ENCODE peak calls at places on chromosomes 2 and 18, in five cellular contexts. One of them, this sample, is unnamed.

GRCh38 chr2:233418761-233419625 is 64.7 kb downstream of the DGKD start:
- DNase-seq in nephron progenitor cell: no peak
- DNase-seq in WERI-Rb-1: no peak
- DNase-seq in bronchial epithelial cell: peak
- DNase-seq in WTC11: no peak
- DNase-seq in this sample: no peak

GRCh38 chr2:176085861-176086771 is 2.4 kb upstream of the EVX2 start:
- DNase-seq in nephron progenitor cell: peak
- DNase-seq in WERI-Rb-1: peak
- DNase-seq in bronchial epithelial cell: no peak
- DNase-seq in WTC11: peak
- DNase-seq in this sample: peak

GRCh38 chr18:36812686-36813085 is 16.1 kb downstream of the TPGS2 start:
- DNase-seq in nephron progenitor cell: no peak
- DNase-seq in WERI-Rb-1: no peak
- DNase-seq in bronchial epithelial cell: no peak
- DNase-seq in WTC11: no peak
- DNase-seq in this sample: no peak

GRCh38 chr2:234061624-234062257 is 11.2 kb downstream of the SPP2 start:
- DNase-seq in nephron progenitor cell: no peak
- DNase-seq in WERI-Rb-1: no peak
- DNase-seq in bronchial epithelial cell: no peak
- DNase-seq in WTC11: no peak
- DNase-seq in this sample: no peak

GRCh38 chr18:41973989-41974388 is 19.0 kb downstream of the PIK3C3 start:
- DNase-seq in nephron progenitor cell: no peak
- DNase-seq in WERI-Rb-1: no peak
- DNase-seq in bronchial epithelial cell: no peak
- DNase-seq in WTC11: no peak
- DNase-seq in this sample: no peak

GRCh38 chr2:43493954-43494353 is 101.9 kb downstream of the THADA start:
- DNase-seq in nephron progenitor cell: no peak
- DNase-seq in WERI-Rb-1: no peak
- DNase-seq in bronchial epithelial cell: no peak
- DNase-seq in WTC11: no peak
- DNase-seq in this sample: no peak

GRCh38 chr18:78995740-78996395 is 16.2 kb downstream of the SALL3 start:
- DNase-seq in nephron progenitor cell: no peak
- DNase-seq in WERI-Rb-1: no peak
- DNase-seq in bronchial epithelial cell: no peak
- DNase-seq in WTC11: no peak
- DNase-seq in this sample: no peak

GRCh38 chr2:228689049-228689448 is 507.6 kb upstream of the SPHKAP start:
- DNase-seq in nephron progenitor cell: peak
- DNase-seq in WERI-Rb-1: peak
- DNase-seq in bronchial epithelial cell: no peak
- DNase-seq in WTC11: peak
- DNase-seq in this sample: peak

GRCh38 chr2:68027959-68028358 is 34.8 kb downstream of the C1D start:
- DNase-seq in nephron progenitor cell: no peak
- DNase-seq in WERI-Rb-1: no peak
- DNase-seq in bronchial epithelial cell: no peak
- DNase-seq in WTC11: no peak
- DNase-seq in this sample: no peak

GRCh38 chr2:71689393-71689792 is 236.0 kb downstream of the DYSF start:
- DNase-seq in nephron progenitor cell: no peak
- DNase-seq in WERI-Rb-1: no peak
- DNase-seq in bronchial epithelial cell: no peak
- DNase-seq in WTC11: no peak
- DNase-seq in this sample: no peak

GRCh38 chr2:168189835-168190426 is 57.5 kb downstream of the STK39 start:
- DNase-seq in nephron progenitor cell: no peak
- DNase-seq in WERI-Rb-1: no peak
- DNase-seq in bronchial epithelial cell: peak
- DNase-seq in WTC11: no peak
- DNase-seq in this sample: no peak

GRCh38 chr2:214843823-214844222 is 34.3 kb upstream of the BARD1 start:
- DNase-seq in nephron progenitor cell: no peak
- DNase-seq in WERI-Rb-1: no peak
- DNase-seq in bronchial epithelial cell: no peak
- DNase-seq in WTC11: no peak
- DNase-seq in this sample: no peak

GRCh38 chr2:231386446-231386845 is 9.1 kb upstream of the B3GNT7 start:
- DNase-seq in nephron progenitor cell: no peak
- DNase-seq in WERI-Rb-1: no peak
- DNase-seq in bronchial epithelial cell: peak
- DNase-seq in WTC11: no peak
- DNase-seq in this sample: no peak

GRCh38 chr2:219021591-219021990 is 19.7 kb downstream of the CFAP65 start:
- DNase-seq in nephron progenitor cell: no peak
- DNase-seq in WERI-Rb-1: no peak
- DNase-seq in bronchial epithelial cell: no peak
- DNase-seq in WTC11: no peak
- DNase-seq in this sample: no peak

GRCh38 chr2:216989335-216990129 is 129.7 kb upstream of the TNP1 start:
- DNase-seq in nephron progenitor cell: no peak
- DNase-seq in WERI-Rb-1: peak
- DNase-seq in bronchial epithelial cell: peak
- DNase-seq in WTC11: no peak
- DNase-seq in this sample: no peak

GRCh38 chr2:162478721-162479129 is 134.8 kb downstream of the GCA start:
- DNase-seq in nephron progenitor cell: no peak
- DNase-seq in WERI-Rb-1: no peak
- DNase-seq in bronchial epithelial cell: peak
- DNase-seq in WTC11: no peak
- DNase-seq in this sample: no peak

GRCh38 chr2:233676046-233676445 is 4.3 kb downstream of the UGT1A9 start:
- DNase-seq in nephron progenitor cell: no peak
- DNase-seq in WERI-Rb-1: no peak
- DNase-seq in bronchial epithelial cell: no peak
- DNase-seq in WTC11: no peak
- DNase-seq in this sample: no peak

GRCh38 chr2:67485431-67485830 is 88.3 kb downstream of the ETAA1 start:
- DNase-seq in nephron progenitor cell: no peak
- DNase-seq in WERI-Rb-1: no peak
- DNase-seq in bronchial epithelial cell: no peak
- DNase-seq in WTC11: no peak
- DNase-seq in this sample: no peak

GRCh38 chr2:134178109-134178877 is 75.6 kb upstream of the MGAT5 start:
- DNase-seq in nephron progenitor cell: no peak
- DNase-seq in WERI-Rb-1: peak
- DNase-seq in bronchial epithelial cell: no peak
- DNase-seq in WTC11: no peak
- DNase-seq in this sample: no peak

GRCh38 chr18:3305354-3305762 is 43.4 kb downstream of the MYL12B start:
- DNase-seq in nephron progenitor cell: no peak
- DNase-seq in WERI-Rb-1: no peak
- DNase-seq in bronchial epithelial cell: peak
- DNase-seq in WTC11: no peak
- DNase-seq in this sample: no peak

GRCh38 chr2:57434429-57434828 is 612.2 kb upstream of the VRK2 start:
- DNase-seq in nephron progenitor cell: no peak
- DNase-seq in WERI-Rb-1: no peak
- DNase-seq in bronchial epithelial cell: no peak
- DNase-seq in WTC11: no peak
- DNase-seq in this sample: no peak

GRCh38 chr2:2647156-2647555 is 316.1 kb upstream of the MYT1L start:
- DNase-seq in nephron progenitor cell: no peak
- DNase-seq in WERI-Rb-1: no peak
- DNase-seq in bronchial epithelial cell: peak
- DNase-seq in WTC11: no peak
- DNase-seq in this sample: no peak

GRCh38 chr18:49898421-49898820 is 85.1 kb upstream of the ACAA2 start:
- DNase-seq in nephron progenitor cell: peak
- DNase-seq in WERI-Rb-1: no peak
- DNase-seq in bronchial epithelial cell: peak
- DNase-seq in WTC11: peak
- DNase-seq in this sample: no peak

GRCh38 chr2:47309472-47309951 is 93.4 kb upstream of the MSH2 start:
- DNase-seq in nephron progenitor cell: no peak
- DNase-seq in WERI-Rb-1: no peak
- DNase-seq in bronchial epithelial cell: no peak
- DNase-seq in WTC11: no peak
- DNase-seq in this sample: no peak

GRCh38 chr2:42622943-42623676 is 54.7 kb downstream of the MTA3 start:
- DNase-seq in nephron progenitor cell: no peak
- DNase-seq in WERI-Rb-1: no peak
- DNase-seq in bronchial epithelial cell: no peak
- DNase-seq in WTC11: peak
- DNase-seq in this sample: no peak

GRCh38 chr2:240426797-240427721 is 8.4 kb upstream of the GPC1 start:
- DNase-seq in nephron progenitor cell: peak
- DNase-seq in WERI-Rb-1: peak
- DNase-seq in bronchial epithelial cell: peak
- DNase-seq in WTC11: peak
- DNase-seq in this sample: no peak

GRCh38 chr2:30165050-30165520 is 18.3 kb downstream of the YPEL5 start:
- DNase-seq in nephron progenitor cell: peak
- DNase-seq in WERI-Rb-1: peak
- DNase-seq in bronchial epithelial cell: peak
- DNase-seq in WTC11: peak
- DNase-seq in this sample: peak

GRCh38 chr2:98464772-98465310 is 20.2 kb downstream of the INPP4A start:
- DNase-seq in nephron progenitor cell: no peak
- DNase-seq in WERI-Rb-1: peak
- DNase-seq in bronchial epithelial cell: no peak
- DNase-seq in WTC11: no peak
- DNase-seq in this sample: no peak

GRCh38 chr2:205197468-205198129 is 484.7 kb upstream of the NRP2 start:
- DNase-seq in nephron progenitor cell: no peak
- DNase-seq in WERI-Rb-1: no peak
- DNase-seq in bronchial epithelial cell: no peak
- DNase-seq in WTC11: no peak
- DNase-seq in this sample: no peak

GRCh38 chr2:60094450-60094929 is 459.0 kb downstream of the BCL11A start:
- DNase-seq in nephron progenitor cell: no peak
- DNase-seq in WERI-Rb-1: no peak
- DNase-seq in bronchial epithelial cell: no peak
- DNase-seq in WTC11: no peak
- DNase-seq in this sample: no peak

GRCh38 chr18:59691046-59691395 is 6.2 kb downstream of the CCBE1 start:
- DNase-seq in nephron progenitor cell: no peak
- DNase-seq in WERI-Rb-1: peak
- DNase-seq in bronchial epithelial cell: peak
- DNase-seq in WTC11: no peak
- DNase-seq in this sample: no peak